ENCODE peak calls at places on chromosomes 11 and 22, in seven cellular contexts. P is stimulated activated CD4-positive, alpha-beta T cell treated with anti-CD3 and anti-CD28 coated beads, Interleukin-12 subunit alpha, Interleukin-12 subunit beta, amount 100 ng/mL, for 4 hours; B is stimulated activated naive B cell treated with anti-CD40 and anti-IgM and Interleukin-4, amounts not matched to agents 10 μg/mL and 1 μg/mL and 100 μg/mL, for 72 hours; C is NCI-H2171; T is NB4; E is activated CD4-positive, alpha-beta T cell treated with anti-CD3 and anti-CD28 coated beads for 4 hours; O is effector memory CD8-positive, alpha-beta T cell. F is an unnamed sample.

GRCh38 chr22:19879248-19879575 is 24.5 kb upstream of the GNB1L start:
- DNase-seq in P (no peak), B (no peak), C (no peak), T (no peak), E (no peak), O (no peak), F (peak)

GRCh38 chr11:61603667-61604066 is 22.8 kb upstream of the SYT7 start:
- DNase-seq in P (no peak), B (no peak), C (no peak), T (no peak), E (no peak), O (no peak), F (no peak)

GRCh38 chr22:32531955-32532818 is 57.6 kb downstream of the FBXO7 start:
- DNase-seq in P (no peak), B (no peak), C (no peak), T (peak), E (no peak), O (no peak), F (no peak)

GRCh38 chr22:42459273-42460040 is 27.3 kb upstream of the NFAM1 start:
- DNase-seq in P (no peak), B (no peak), C (no peak), T (no peak), E (no peak), O (no peak), F (no peak)

GRCh38 chr22:29040385-29041275 is 21.0 kb downstream of the C22orf31 start:
- DNase-seq in P (peak), B (peak), C (peak), T (peak), E (peak), O (peak), F (no peak)

GRCh38 chr22:46696614-46697013 is 41.4 kb downstream of the CERK start:
- DNase-seq in P (no peak), B (no peak), C (no peak), T (no peak), E (no peak), O (no peak), F (no peak)

GRCh38 chr11:10328314-10329090 is 23.6 kb downstream of the ADM start:
- DNase-seq in P (no peak), B (no peak), C (no peak), T (peak), E (no peak), O (no peak), F (no peak)

GRCh38 chr11:86737223-86737622 is 63.1 kb upstream of the PRSS23 start:
- DNase-seq in P (no peak), B (no peak), C (no peak), T (no peak), E (no peak), O (no peak), F (no peak)

GRCh38 chr11:128625316-128625715 is 38.0 kb upstream of the ETS1 start:
- DNase-seq in P (no peak), B (no peak), C (no peak), T (peak), E (no peak), O (no peak), F (no peak)

GRCh38 chr11:62694455-62695167 is 5.3 kb upstream of the LRRN4CL start:
- DNase-seq in P (peak), B (peak), C (no peak), T (peak), E (peak), O (peak), F (no peak)

GRCh38 chr11:20251496-20251895 is 91.2 kb upstream of the DBX1 start:
- DNase-seq in P (no peak), B (no peak), C (no peak), T (no peak), E (no peak), O (no peak), F (no peak)

GRCh38 chr11:13102865-13103539 is 93.9 kb downstream of the RASSF10 start:
- DNase-seq in P (no peak), B (no peak), C (no peak), T (no peak), E (no peak), O (no peak), F (no peak)

GRCh38 chr22:26671317-26672059 is 14.1 kb downstream of the MIAT start:
- DNase-seq in P (peak), B (peak), C (peak), T (no peak), E (peak), O (peak), F (no peak)

GRCh38 chr11:71064183-71064582 is 188.2 kb downstream of the SHANK2 start:
- DNase-seq in P (no peak), B (no peak), C (no peak), T (no peak), E (no peak), O (no peak), F (no peak)

GRCh38 chr22:48282804-48283203 is 1520.4 kb downstream of the TBC1D22A start:
- DNase-seq in P (no peak), B (no peak), C (no peak), T (no peak), E (no peak), O (no peak), F (no peak)

GRCh38 chr22:36366291-36366708 is 21.5 kb downstream of the MYH9 start:
- DNase-seq in P (no peak), B (no peak), C (no peak), T (peak), E (no peak), O (no peak), F (no peak)

GRCh38 chr11:120517390-120518315 is 6.1 kb downstream of the GRIK4 start:
- DNase-seq in P (no peak), B (no peak), C (no peak), T (no peak), E (no peak), O (no peak), F (no peak)

GRCh38 chr11:105673089-105673488 is 63.2 kb downstream of the GRIA4 start:
- DNase-seq in P (no peak), B (no peak), C (no peak), T (peak), E (no peak), O (no peak), F (no peak)

GRCh38 chr22:39444247-39444800 is 12.5 kb upstream of the MGAT3 start:
- DNase-seq in P (no peak), B (no peak), C (no peak), T (no peak), E (no peak), O (no peak), F (no peak)

GRCh38 chr11:6531267-6531752 is 34.2 kb downstream of the DNHD1 start:
- DNase-seq in P (no peak), B (no peak), C (no peak), T (peak), E (peak), O (peak), F (no peak)

GRCh38 chr11:116579857-116580727 is 192.7 kb downstream of the BUD13 start:
- DNase-seq in P (no peak), B (no peak), C (peak), T (no peak), E (no peak), O (no peak), F (no peak)

GRCh38 chr11:128692750-128693578 is 908 bp upstream of the FLI1 start:
- DNase-seq in P (no peak), B (no peak), C (no peak), T (peak), E (peak), O (no peak), F (no peak)

GRCh38 chr11:87851234-87851633 is 324.0 kb downstream of the RAB38 start:
- DNase-seq in P (no peak), B (no peak), C (no peak), T (no peak), E (no peak), O (no peak), F (no peak)

GRCh38 chr22:39664485-39665200 is 94.1 kb downstream of the CACNA1I start:
- DNase-seq in P (peak), B (no peak), C (no peak), T (no peak), E (peak), O (no peak), F (no peak)

GRCh38 chr11:113173023-113173594 is 141.3 kb upstream of the TTC12 start:
- DNase-seq in P (no peak), B (no peak), C (no peak), T (no peak), E (no peak), O (no peak), F (no peak)

GRCh38 chr22:33539902-33540751 is 380.1 kb downstream of the LARGE1 start:
- DNase-seq in P (no peak), B (no peak), C (no peak), T (no peak), E (no peak), O (no peak), F (no peak)

GRCh38 chr11:93089474-93090102 is 108.2 kb downstream of the SLC36A4 start:
- DNase-seq in P (no peak), B (no peak), C (no peak), T (peak), E (no peak), O (no peak), F (no peak)

GRCh38 chr11:111035746-111036145 is 209.8 kb upstream of the POU2AF2 start:
- DNase-seq in P (no peak), B (no peak), C (no peak), T (no peak), E (no peak), O (no peak), F (no peak)

GRCh38 chr11:13110929-13111812 is 102.1 kb downstream of the RASSF10 start:
- DNase-seq in P (no peak), B (no peak), C (no peak), T (no peak), E (no peak), O (no peak), F (no peak)

GRCh38 chr22:36374603-36375024 is 13.2 kb downstream of the MYH9 start:
- DNase-seq in P (peak), B (no peak), C (no peak), T (peak), E (peak), O (no peak), F (no peak)

GRCh38 chr11:129458278-129458677 is 82.6 kb downstream of the BARX2 start:
- DNase-seq in P (no peak), B (no peak), C (no peak), T (no peak), E (no peak), O (no peak), F (no peak)

GRCh38 chr11:19027829-19028595 is 32.5 kb downstream of the MRGPRX2 start:
- DNase-seq in P (no peak), B (no peak), C (no peak), T (no peak), E (no peak), O (no peak), F (no peak)

GRCh38 chr11:69470301-69470700 is 11.2 kb upstream of the LINC01488 start:
- DNase-seq in P (no peak), B (no peak), C (no peak), T (no peak), E (no peak), O (no peak), F (no peak)